ENCODE peak calls at places on chromosomes 5 and 9, in four cellular contexts. R, L, E and U are unnamed samples.
A peak's percentile ranks its signal among the peaks of the same experiment; 100 is the strongest.

GRCh38 chr9:38761334-38761733 is 41.4 kb upstream of the FAM240B start:
- DNase-seq in R (peak; percentile 2), L (no peak), E (no peak), U (no peak)

GRCh38 chr5:157080291-157080690 is 21.4 kb upstream of the HAVCR1 start:
- DNase-seq in L (no peak), E (no peak), R (no peak), U (no peak)

GRCh38 chr9:18668944-18669343 is 195.0 kb downstream of the ADAMTSL1 start:
- DNase-seq in R (no peak), E (no peak), L (no peak), U (no peak)

GRCh38 chr5:179142434-179143198 is 82.4 kb downstream of the ZNF354C start:
- DNase-seq in R (no peak), E (no peak), L (peak; percentile 87), U (no peak)

GRCh38 chr9:15243086-15243485 is 63.9 kb downstream of the TTC39B start:
- DNase-seq in E (no peak), R (no peak), L (peak; percentile 55), U (no peak)

GRCh38 chr5:14165375-14166091 is 22.4 kb downstream of the TRIO start:
- DNase-seq in R (peak; percentile 67), E (no peak), L (peak; percentile 95), U (no peak)

GRCh38 chr9:6489099-6489498 is 76.1 kb downstream of the UHRF2 start:
- DNase-seq in E (no peak), R (no peak), L (no peak), U (no peak)

GRCh38 chr9:116274293-116274692 is 120.7 kb downstream of the PAPPA start:
- DNase-seq in R (no peak), E (no peak), L (peak; percentile 89), U (no peak)

GRCh38 chr5:91079037-91079436 is 304.1 kb downstream of the ARRDC3 start:
- DNase-seq in L (no peak), E (no peak), R (peak; percentile 23), U (no peak)

GRCh38 chr5:120388016-120388781 is 75.9 kb upstream of the PRR16 start:
- DNase-seq in E (no peak), R (peak; percentile 86), L (peak; percentile 95), U (no peak)

GRCh38 chr9:137457406-137458193 is 1.5 kb downstream of the NSMF start:
- DNase-seq in L (no peak), R (no peak), E (peak; percentile 20), U (no peak)

GRCh38 chr5:41402845-41403244 is 107.6 kb downstream of the PLCXD3 start:
- DNase-seq in L (no peak), R (no peak), E (no peak), U (no peak)

GRCh38 chr9:121023064-121023463 is 27.0 kb downstream of the C5 start:
- DNase-seq in E (no peak), L (no peak), R (peak; percentile 0), U (no peak)

GRCh38 chr5:160432188-160432587 is 10.5 kb downstream of the PTTG1 start:
- DNase-seq in L (no peak), R (no peak), E (no peak), U (no peak)

GRCh38 chr5:78647838-78648358 is 674 bp downstream of the LHFPL2 start:
- DNase-seq in R (no peak), E (peak; percentile 77), L (peak; percentile 54), U (peak; percentile 68)

GRCh38 chr5:59346987-59347386 is 546.5 kb downstream of the PDE4D start:
- DNase-seq in R (no peak), E (no peak), L (no peak), U (no peak)

GRCh38 chr9:126674365-126675146 is 60.8 kb downstream of the LMX1B start:
- DNase-seq in L (no peak), R (no peak), E (no peak), U (no peak)

GRCh38 chr5:158513490-158514301 is 586.0 kb downstream of the EBF1 start:
- DNase-seq in L (no peak), R (peak; percentile 38), E (no peak), U (no peak)

GRCh38 chr9:79430599-79430998 is 141.2 kb upstream of the TLE4 start:
- DNase-seq in L (no peak), E (no peak), R (no peak), U (no peak)

GRCh38 chr5:122515709-122516431 is 203.8 kb downstream of the SNCAIP start:
- DNase-seq in R (peak; percentile 82), E (peak; percentile 46), L (peak; percentile 81), U (peak; percentile 68)
- TF ChIP-seq CTCF in R (peak; percentile 83), E (peak; percentile 82), L (peak; percentile 87), U (peak; percentile 83)

GRCh38 chr9:88535226-88535931 is 401 bp downstream of the NXNL2 start:
- DNase-seq in L (no peak), E (peak; percentile 22), R (no peak), U (peak; percentile 67)

GRCh38 chr9:88533951-88534455 is 975 bp upstream of the NXNL2 start:
- DNase-seq in R (no peak), E (no peak), L (peak; percentile 57), U (peak; percentile 57)

GRCh38 chr9:88532320-88532719 is 2.7 kb upstream of the NXNL2 start:
- DNase-seq in E (peak; percentile 45), L (peak; percentile 46), R (peak; percentile 32), U (no peak)

GRCh38 chr9:88535932-88536324 is 950 bp downstream of the NXNL2 start:
- DNase-seq in E (no peak), L (peak; percentile 31), R (no peak), U (no peak)

DNA sequence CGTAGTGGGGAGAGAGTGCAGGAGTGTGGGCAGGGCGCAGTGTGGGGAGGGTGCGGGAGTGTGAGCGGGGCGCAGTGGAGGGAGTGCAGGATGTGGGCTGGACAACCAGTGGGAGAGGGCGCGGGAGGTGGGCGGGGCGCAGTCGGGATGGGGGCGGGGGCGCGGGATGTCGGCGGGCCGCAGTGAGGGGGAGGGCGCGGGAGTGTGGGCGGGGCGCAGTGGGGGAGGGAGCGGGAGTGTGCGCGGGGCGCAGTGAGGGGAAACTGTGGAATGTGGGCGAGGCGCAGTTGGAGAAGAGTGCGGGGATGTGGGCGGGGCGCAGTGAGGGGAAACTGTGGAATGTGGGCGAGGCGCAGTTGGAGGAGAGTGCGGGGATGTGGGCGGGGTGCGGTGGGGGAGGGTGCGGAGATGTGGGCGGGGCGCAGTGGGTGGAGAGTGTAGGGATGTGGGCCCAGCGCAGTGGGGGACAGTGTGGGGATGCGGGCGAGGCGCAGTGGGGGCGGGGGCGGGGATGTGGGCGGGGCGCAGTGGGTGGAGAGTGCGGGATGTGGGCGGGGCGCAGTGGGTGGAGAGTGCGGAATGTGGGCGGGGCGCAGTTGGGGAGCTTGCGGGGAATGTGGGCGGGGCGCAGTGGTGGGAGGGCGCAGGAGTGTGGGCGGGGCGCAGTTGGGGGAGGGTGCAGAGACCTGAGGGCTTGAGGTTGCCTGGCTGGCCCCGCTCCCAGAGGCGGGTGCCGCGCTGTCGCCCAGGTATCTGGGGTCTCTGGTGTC is at the start of gene NXNL2:
- DNase-seq in L (peak; percentile 82), E (peak; percentile 85), R (peak; percentile 44), U (peak; percentile 86)
- H3K4me3 ChIP-seq in L (peak within 1 kb of the TSS; percentile 95), E (peak within 1 kb of the TSS; percentile 56), R (peak within 1 kb of the TSS; percentile 57), U (peak within 1 kb of the TSS; percentile 65)

GRCh38 chr5:36730537-36731216 is 124.3 kb downstream of the SLC1A3 start:
- DNase-seq in R (no peak), E (no peak), L (no peak), U (no peak)

GRCh38 chr5:36739751-36740221 is 133.4 kb downstream of the SLC1A3 start:
- DNase-seq in R (peak; percentile 32), L (peak; percentile 69), E (peak; percentile 78), U (peak; percentile 86)

GRCh38 chr5:36733183-36733582 is 126.8 kb downstream of the SLC1A3 start:
- DNase-seq in R (no peak), L (no peak), E (no peak), U (no peak)

GRCh38 chr5:36728697-36729543 is 122.5 kb downstream of the SLC1A3 start:
- DNase-seq in R (peak; percentile 62), L (peak; percentile 73), E (no peak), U (no peak)

DNA sequence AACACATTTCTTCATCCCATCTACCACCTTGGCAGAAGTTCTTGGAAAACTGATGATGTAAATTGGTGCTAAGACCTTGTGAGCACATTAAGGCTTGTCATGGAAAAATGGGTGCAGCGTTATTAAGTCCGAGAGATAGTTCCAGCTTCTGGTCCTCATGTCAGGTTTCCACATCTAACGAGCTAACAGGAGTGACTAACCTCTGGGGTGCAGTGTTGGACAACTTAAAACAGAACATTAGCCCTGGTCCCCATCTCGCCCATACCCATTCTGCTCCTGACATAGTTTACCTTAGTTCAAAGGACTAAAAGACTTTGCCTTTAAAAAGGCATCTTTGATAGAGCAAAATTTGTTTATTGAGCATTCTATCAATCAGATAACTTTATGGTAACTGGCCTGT is 128.0 kb downstream of the SLC1A3 start:
- DNase-seq in L (peak; percentile 36), R (no peak), E (no peak), U (peak; percentile 56)
- TF ChIP-seq CTCF in L (peak; percentile 23), R (peak; percentile 12), E (peak; percentile 40), U (peak; percentile 44)

GRCh38 chr5:119341452-119342349 is 14.1 kb upstream of the TNFAIP8 start:
- DNase-seq in R (no peak), E (no peak), L (no peak), U (no peak)
- H3K4me3 ChIP-seq in R (no peak overlapping the region), E (no peak overlapping the region), L (no peak overlapping the region), U (no peak overlapping the region)

GRCh38 chr9:96245399-96245798 is 56.6 kb downstream of the HSD17B3 start:
- DNase-seq in L (no peak), E (peak; percentile 25), R (no peak), U (no peak)
- TF ChIP-seq CTCF in L (no peak), E (peak; percentile 44), R (no peak), U (no peak)

DNA sequence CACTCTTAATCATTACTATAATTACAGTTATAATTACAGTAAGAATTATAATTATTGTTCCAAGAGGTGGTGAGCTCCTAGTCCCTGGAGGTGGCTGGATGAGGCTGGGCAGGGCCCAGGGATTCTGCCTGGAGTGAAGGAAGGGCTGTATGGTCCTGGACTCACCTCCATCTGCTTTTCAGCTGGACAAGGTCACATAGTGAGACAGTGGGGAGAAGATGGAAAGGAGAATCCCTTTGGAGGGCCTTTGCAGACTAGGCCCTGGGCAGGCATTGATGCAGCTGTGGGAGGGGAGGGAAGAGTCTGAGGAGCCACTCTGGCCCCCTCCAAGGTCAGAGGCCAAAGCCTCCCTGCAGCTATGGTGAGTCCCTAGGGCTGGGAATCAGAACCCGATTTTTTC is 125.4 kb downstream of the RGS3 start:
- DNase-seq in R (no peak), E (no peak), L (no peak), U (no peak)
- H3K4me3 ChIP-seq in R (no peak overlapping the region), E (no peak overlapping the region), L (no peak overlapping the region), U (no peak overlapping the region)

DNA sequence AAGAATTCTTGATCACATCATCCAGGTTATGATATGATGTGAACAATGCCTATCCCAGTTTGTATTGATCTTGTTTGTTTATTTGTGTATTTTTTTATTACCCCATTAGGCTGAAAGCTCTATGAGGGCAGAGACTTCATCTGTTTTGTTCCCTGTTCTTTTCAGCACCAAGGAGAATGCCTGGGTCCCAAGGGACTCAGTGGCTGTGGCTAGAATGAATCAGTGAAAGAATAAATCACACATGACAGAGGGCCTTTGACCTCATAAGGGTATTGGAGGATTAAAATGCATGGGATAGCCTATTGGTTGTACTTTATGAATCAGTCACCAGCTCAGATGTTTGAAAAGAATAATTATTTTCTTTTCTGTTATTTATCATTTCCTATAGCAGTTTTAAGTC is 292.2 kb downstream of the GAS1 start:
- DNase-seq in E (no peak), R (no peak), L (peak; percentile 19), U (no peak)
- TF ChIP-seq CTCF in E (no peak), R (no peak), L (no peak), U (no peak)